ENCODE peak calls at places on chromosomes 3 and 15, in seven cellular contexts. B is PC-3, M is epithelial cell of prostate, T is lung, E is esophagus squamous epithelium, K is neural progenitor cell, O is cardiac muscle cell. V is an unnamed sample.

GRCh38 chr3:127848131-127849129 is 26.1 kb upstream of the MGLL start:
- DNase-seq in T (no peak), M (no peak), B (no peak), K (no peak), O (peak; percentile 17), E (no peak), V (no peak)

GRCh38 chr3:78368576-78369345 is 1328.9 kb downstream of the ROBO2 start:
- DNase-seq in M (no peak), O (no peak), E (no peak), K (no peak), T (no peak), B (no peak), V (no peak)

GRCh38 chr15:44009056-44009455 is 182.3 kb downstream of the WDR76 start:
- DNase-seq in T (no peak), O (no peak), K (no peak), M (peak; percentile 39), E (no peak), B (peak; percentile 86), V (peak; percentile 91)

GRCh38 chr15:65189102-65189740 is 4.1 kb upstream of the CLPX start:
- DNase-seq in O (peak; percentile 65), K (peak; percentile 70), M (no peak), T (no peak), B (peak; percentile 54), E (no peak), V (peak; percentile 62)

GRCh38 chr15:77243146-77243545 is 172.2 kb upstream of the TSPAN3 start:
- DNase-seq in T (no peak), K (no peak), B (no peak), M (no peak), O (no peak), E (no peak), V (peak; percentile 4)

GRCh38 chr15:92111756-92112155 is 258.2 kb downstream of the SLCO3A1 start:
- DNase-seq in B (no peak), T (no peak), K (no peak), E (no peak), M (no peak), O (no peak), V (no peak)

GRCh38 chr3:181761906-181762305 is 50.2 kb downstream of the SOX2 start:
- DNase-seq in K (no peak), B (no peak), E (no peak), T (no peak), M (no peak), O (no peak), V (no peak)

GRCh38 chr3:905217-905616 is 187.6 kb upstream of the CNTN6 start:
- DNase-seq in E (no peak), B (no peak), O (no peak), K (no peak), M (no peak), T (no peak), V (no peak)

GRCh38 chr15:68256675-68257450 is 20.7 kb upstream of the FEM1B start:
- DNase-seq in E (no peak), K (peak; percentile 94), M (peak; percentile 73), O (peak; percentile 84), B (peak; percentile 81), T (peak; percentile 89), V (peak; percentile 84)

GRCh38 chr3:143150076-143150475 is 30.5 kb downstream of the CHST2 start:
- DNase-seq in M (no peak), K (no peak), T (no peak), B (no peak), E (no peak), O (no peak), V (no peak)

GRCh38 chr15:48557335-48557734 is 88.2 kb downstream of the FBN1 start:
- DNase-seq in B (no peak), M (no peak), K (no peak), E (no peak), T (no peak), O (no peak), V (no peak)

GRCh38 chr3:132006605-132007204 is 28.1 kb downstream of the CPNE4 start:
- DNase-seq in O (peak; percentile 52), M (peak; percentile 5), T (peak; percentile 34), E (no peak), B (peak; percentile 59), K (peak; percentile 58), V (peak; percentile 44)

GRCh38 chr15:85706779-85707518 is 87.8 kb downstream of the KLHL25 start:
- DNase-seq in B (no peak), M (no peak), T (no peak), O (no peak), K (no peak), E (no peak), V (no peak)

GRCh38 chr3:36124118-36124796 is 256.0 kb upstream of the STAC start:
- DNase-seq in E (no peak), O (peak; percentile 61), B (peak; percentile 89), T (no peak), K (peak; percentile 83), M (no peak), V (peak; percentile 18)

GRCh38 chr15:52496776-52497470 is 31.8 kb downstream of the MYO5A start:
- DNase-seq in E (no peak), O (no peak), M (peak; percentile 89), B (peak; percentile 68), K (no peak), T (no peak), V (no peak)

DNA sequence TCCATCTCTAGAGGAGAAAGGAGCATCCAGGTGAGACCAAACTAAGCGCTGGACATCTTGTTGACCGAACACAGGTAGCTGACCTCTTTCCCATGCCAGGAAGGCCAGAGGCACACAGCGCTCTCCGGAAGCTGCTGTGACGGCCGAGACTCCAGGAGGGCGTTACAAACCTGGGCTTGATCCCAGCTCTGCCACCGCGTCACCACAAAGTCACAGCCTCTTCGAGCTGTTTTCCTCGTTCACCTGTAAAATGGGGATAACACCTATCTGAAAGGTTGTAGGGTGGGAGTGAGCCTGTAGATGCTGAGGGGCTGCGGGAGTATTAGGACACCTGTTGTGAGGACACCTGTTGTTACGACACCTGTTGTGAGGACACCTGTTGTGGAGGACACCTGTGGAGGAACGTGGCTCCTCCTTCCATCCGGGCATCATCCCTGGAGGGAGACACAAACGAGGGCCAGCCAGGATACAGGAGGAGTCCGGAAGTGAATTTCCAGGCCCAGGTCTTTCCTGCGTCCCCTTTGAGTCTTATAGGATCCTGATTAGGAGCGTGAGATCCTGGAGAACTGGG is 2.3 kb upstream of the MUC4 start:
- DNase-seq in E (no peak), K (no peak), O (no peak), M (no peak), B (no peak), T (no peak), V (no peak)
- H3K27ac ChIP-seq in E (no peak overlapping the region), K (no peak overlapping the region), O (no peak overlapping the region), M (no peak overlapping the region), B (no peak overlapping the region), T (no peak overlapping the region), V (no peak overlapping the region)

DNA sequence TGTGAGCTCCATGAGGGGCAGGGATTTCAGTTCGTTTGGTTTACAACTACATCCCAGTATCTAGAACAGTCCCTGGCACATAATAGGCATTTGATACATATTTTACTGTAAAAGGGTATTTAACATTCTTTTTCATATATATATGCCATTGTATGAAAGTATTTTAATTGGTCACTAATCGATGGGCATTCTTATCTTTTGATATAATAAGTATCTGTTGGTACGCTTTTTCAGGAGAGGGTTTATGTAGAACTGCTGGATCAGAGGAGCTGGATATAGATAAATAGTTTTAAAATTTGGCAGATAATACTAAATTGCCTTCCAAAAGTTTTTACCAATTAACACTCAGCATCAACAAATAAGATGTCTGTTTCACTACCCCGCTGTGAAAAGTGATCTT is 978 bp upstream of the RSL24D1 start:
- DNase-seq in M (no peak), E (no peak), O (no peak), K (no peak), B (no peak), T (no peak), V (no peak)
- H3K27ac ChIP-seq in M (peak overlapping the region; percentile 90), E (peak overlapping the region; percentile 93), O (peak overlapping the region; percentile 91), K (no peak overlapping the region), B (no peak overlapping the region), T (no peak overlapping the region), V (no peak overlapping the region)

GRCh38 chr3:114666613-114667012 is 372.8 kb downstream of the TIGIT start:
- DNase-seq in M (no peak), E (no peak), O (no peak), K (no peak), T (no peak), B (no peak), V (no peak)

GRCh38 chr3:114660124-114660523 is 366.3 kb downstream of the TIGIT start:
- DNase-seq in O (no peak), K (peak; percentile 29), B (no peak), E (no peak), M (no peak), T (no peak), V (no peak)

GRCh38 chr3:114664006-114664405 is 370.2 kb downstream of the TIGIT start:
- DNase-seq in O (no peak), M (no peak), K (no peak), E (no peak), B (no peak), T (no peak), V (no peak)

GRCh38 chr3:114659109-114660081 is 365.6 kb downstream of the TIGIT start:
- DNase-seq in T (peak; percentile 33), K (peak; percentile 6), E (no peak), B (no peak), O (no peak), M (no peak), V (no peak)

GRCh38 chr3:114660808-114661207 is 367.0 kb downstream of the TIGIT start:
- DNase-seq in B (no peak), K (peak; percentile 41), T (no peak), M (no peak), O (no peak), E (no peak), V (no peak)
- H3K27ac ChIP-seq in B (no peak overlapping the region), K (peak overlapping the region; percentile 62), T (no peak overlapping the region), M (no peak overlapping the region), O (no peak overlapping the region), E (no peak overlapping the region), V (no peak overlapping the region)

DNA sequence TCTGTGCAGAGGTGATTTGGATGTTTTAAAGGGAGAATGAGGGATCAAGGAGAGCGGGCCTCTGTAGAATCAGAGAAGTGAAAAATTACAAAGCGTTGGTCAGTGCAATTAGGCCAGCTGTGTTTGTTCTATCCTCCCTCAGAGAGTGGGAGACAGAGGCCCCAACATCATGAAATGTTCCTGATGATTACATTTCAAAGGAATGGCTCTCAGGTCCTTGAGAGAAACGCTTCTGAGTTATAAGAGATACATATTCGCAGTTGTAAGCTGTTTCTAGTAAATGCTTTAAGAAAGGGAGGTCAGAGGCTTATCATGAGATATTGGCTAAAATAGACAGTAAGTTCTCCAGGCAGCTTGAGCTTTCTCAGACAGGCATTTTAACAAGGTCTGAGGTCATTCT is 15.7 kb upstream of the CAND2 start:
- DNase-seq in B (no peak), E (no peak), T (no peak), K (no peak), M (no peak), O (no peak), V (no peak)
- H3K27ac ChIP-seq in B (no peak overlapping the region), E (no peak overlapping the region), T (no peak overlapping the region), K (no peak overlapping the region), M (no peak overlapping the region), O (peak overlapping the region; percentile 45), V (no peak overlapping the region)